ENCODE peak calls at places on chromosomes 12 and 14, in seven cellular contexts. A, Z, Y, I, K, J and U are unnamed samples.

GRCh38 chr12:14264316-14264715 is 101.2 kb upstream of the ATF7IP start:
- ATAC-seq in J (no peak), A (no peak), Z (no peak), I (no peak), K (no peak), Y (no peak), U (no peak)

GRCh38 chr14:71247106-71247505 is 339.8 kb downstream of the PCNX1 start:
- ATAC-seq in J (no peak), I (no peak), Z (no peak), A (no peak), Y (no peak), K (no peak), U (no peak)

GRCh38 chr12:6383572-6384498 is at the start of gene LTBR:
- ATAC-seq in I (no peak), A (peak; percentile 97), K (peak; percentile 41), Z (peak; percentile 38), J (peak; percentile 84), Y (peak; percentile 47), U (no peak)

GRCh38 chr12:61362037-61362436 is 898.2 kb upstream of the USP15 start:
- ATAC-seq in I (no peak), Y (no peak), Z (no peak), K (no peak), J (no peak), A (no peak), U (no peak)

GRCh38 chr14:99790978-99791376 is 2.2 kb upstream of the EML1 start:
- ATAC-seq in Z (no peak), Y (no peak), K (no peak), A (no peak), I (no peak), J (no peak), U (no peak)

GRCh38 chr14:31090872-31091764 is 64.9 kb upstream of the STRN3 start:
- ATAC-seq in Y (no peak), K (no peak), Z (no peak), A (peak; percentile 91), J (no peak), I (no peak), U (peak; percentile 76)

GRCh38 chr14:63941023-63941422 is 88.2 kb downstream of the SYNE2 start:
- ATAC-seq in J (no peak), K (peak; percentile 86), I (no peak), Z (no peak), Y (peak; percentile 27), A (no peak), U (no peak)

GRCh38 chr14:91249841-91250616 is 5.5 kb upstream of the GPR68 start:
- ATAC-seq in Z (no peak), Y (peak; percentile 11), A (no peak), K (peak; percentile 38), I (peak; percentile 64), J (no peak), U (peak; percentile 82)

GRCh38 chr12:92439397-92439779 is 263.4 kb upstream of the PLEKHG7 start:
- ATAC-seq in A (peak; percentile 60), I (peak; percentile 51), Z (no peak), K (peak; percentile 37), Y (no peak), J (no peak), U (no peak)

GRCh38 chr12:121843236-121843982 is 15.2 kb downstream of the HPD start:
- ATAC-seq in A (no peak), K (no peak), Y (no peak), J (no peak), Z (no peak), I (no peak), U (no peak)

GRCh38 chr12:100576311-100577036 is 3.0 kb downstream of the GAS2L3 start:
- ATAC-seq in J (no peak), I (no peak), Y (no peak), K (no peak), Z (no peak), A (no peak), U (peak; percentile 53)

GRCh38 chr12:12804011-12804410 is 9.1 kb upstream of the DDX47 start:
- ATAC-seq in J (peak; percentile 24), A (no peak), K (no peak), Z (no peak), I (no peak), Y (peak; percentile 26), U (peak; percentile 22)